ENCODE peak calls at places on chromosome 1, in four cellular contexts. R is IMR-90, L is H1, B is mesendoderm. M is an unnamed sample.

GRCh38 chr1:84711091-84711490 is 20.8 kb upstream of the SSX2IP start:
- DNase-seq in R (no peak), L (no peak), B (no peak), M (no peak)

GRCh38 chr1:235069577-235070563 is 58.8 kb downstream of the TOMM20 start:
- DNase-seq in R (peak), L (no peak), B (no peak), M (no peak)

GRCh38 chr1:117339866-117340357 is 27.3 kb upstream of the MAN1A2 start:
- DNase-seq in R (peak), L (no peak), B (peak), M (no peak)

GRCh38 chr1:231070758-231071443 is 30.8 kb upstream of the FAM89A start:
- DNase-seq in R (no peak), L (no peak), B (no peak), M (no peak)

GRCh38 chr1:230375149-230375548 is 51.0 kb downstream of the PGBD5 start:
- DNase-seq in R (no peak), L (no peak), B (no peak), M (no peak)

GRCh38 chr1:66533804-66534745 is at the start of gene SGIP1:
- DNase-seq in R (peak), L (peak), B (peak), M (peak)

GRCh38 chr1:86504130-86504479 is 35.4 kb downstream of the CLCA1 start:
- DNase-seq in R (no peak), L (no peak), B (no peak), M (no peak)

GRCh38 chr1:111739984-111740765 is 980 bp upstream of the INKA2 start:
- DNase-seq in R (peak), L (peak), B (peak), M (peak)

GRCh38 chr1:168585937-168586336 is 9.5 kb downstream of the XCL1 start:
- DNase-seq in R (no peak), L (no peak), B (no peak), M (no peak)

GRCh38 chr1:47676311-47677054 is 238.6 kb downstream of the FOXD2 start:
- DNase-seq in R (no peak), L (peak), B (no peak), M (peak)

GRCh38 chr1:43317817-43318471 is 17.2 kb downstream of the TIE1 start:
- DNase-seq in R (peak), L (no peak), B (no peak), M (no peak)

GRCh38 chr1:37717631-37718030 is 25.3 kb downstream of the CDCA8 start:
- DNase-seq in R (no peak), L (no peak), B (no peak), M (no peak)

GRCh38 chr1:227922501-227923352 is 25.0 kb downstream of the WNT9A start:
- DNase-seq in R (no peak), L (no peak), B (no peak), M (no peak)

GRCh38 chr1:147837845-147838363 is 64.7 kb upstream of the GJA8 start:
- DNase-seq in R (no peak), L (no peak), B (peak), M (no peak)

GRCh38 chr1:41740058-41740457 is 178.7 kb downstream of the HIVEP3 start:
- DNase-seq in R (no peak), L (no peak), B (no peak), M (no peak)

GRCh38 chr1:12294076-12294475 is 64.2 kb downstream of the VPS13D start:
- DNase-seq in R (peak), L (no peak), B (no peak), M (no peak)

GRCh38 chr1:242530761-242531160 is 6.3 kb upstream of the PLD5 start:
- DNase-seq in R (no peak), L (no peak), B (no peak), M (no peak)

GRCh38 chr1:87560961-87561360 is 232.3 kb downstream of the LMO4 start:
- DNase-seq in R (peak), L (no peak), B (no peak), M (no peak)

GRCh38 chr1:90068611-90069280 is 73.8 kb downstream of the ZNF326 start:
- DNase-seq in R (no peak), L (no peak), B (no peak), M (no peak)

GRCh38 chr1:2132222-2133038 is 62.1 kb downstream of the FAAP20 start:
- DNase-seq in R (peak), L (peak), B (peak), M (peak)

GRCh38 chr1:151060241-151061011 is at the start of gene MLLT11:
- DNase-seq in R (peak), L (peak), B (peak), M (peak)

GRCh38 chr1:26072305-26072704 is 4.9 kb upstream of the TRIM63 start:
- DNase-seq in R (no peak), L (no peak), B (no peak), M (no peak)

GRCh38 chr1:65992160-65993046 is 199.7 kb downstream of the PDE4B start:
- DNase-seq in R (no peak), L (no peak), B (peak), M (no peak)

GRCh38 chr1:71019248-71019647 is 28.4 kb downstream of the PTGER3 start:
- DNase-seq in R (no peak), L (no peak), B (no peak), M (no peak)

DNA sequence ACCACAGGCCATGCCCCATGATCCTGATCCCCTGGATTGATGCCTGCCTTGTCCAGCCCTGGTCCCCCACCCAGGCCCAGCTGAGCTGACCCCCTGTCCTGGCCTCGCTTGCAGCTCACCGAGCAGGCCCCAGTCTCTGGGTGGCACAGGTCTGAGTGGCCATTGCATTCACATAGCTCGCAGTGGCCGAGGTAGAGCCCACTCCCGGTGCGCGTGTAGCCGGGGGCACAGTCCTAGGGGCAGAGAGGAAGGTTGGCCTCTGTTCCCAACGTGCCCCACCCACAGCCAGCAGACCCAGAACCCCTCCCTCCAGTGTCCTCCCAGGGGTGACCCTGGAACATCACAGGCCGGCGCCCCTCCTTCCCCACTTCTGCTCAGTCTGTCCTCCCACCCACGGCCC is 51.9 kb downstream of the LDLRAD2 start:
- DNase-seq in R (no peak), L (no peak), B (no peak), M (no peak)
- H4K5ac ChIP-seq in R (no peak), L (no peak), B (no peak), M (no peak)

GRCh38 chr1:27575861-27576331 is 28.0 kb downstream of the AHDC1 start:
- DNase-seq in R (no peak), L (peak), B (peak), M (peak)

GRCh38 chr1:27572679-27573426 is 31.1 kb downstream of the AHDC1 start:
- DNase-seq in R (no peak), L (no peak), B (peak), M (no peak)

GRCh38 chr1:27574871-27575831 is 28.8 kb downstream of the AHDC1 start:
- DNase-seq in R (peak), L (peak), B (peak), M (peak)

GRCh38 chr1:27572019-27572678 is 31.8 kb downstream of the AHDC1 start:
- DNase-seq in R (no peak), L (no peak), B (peak), M (no peak)

DNA sequence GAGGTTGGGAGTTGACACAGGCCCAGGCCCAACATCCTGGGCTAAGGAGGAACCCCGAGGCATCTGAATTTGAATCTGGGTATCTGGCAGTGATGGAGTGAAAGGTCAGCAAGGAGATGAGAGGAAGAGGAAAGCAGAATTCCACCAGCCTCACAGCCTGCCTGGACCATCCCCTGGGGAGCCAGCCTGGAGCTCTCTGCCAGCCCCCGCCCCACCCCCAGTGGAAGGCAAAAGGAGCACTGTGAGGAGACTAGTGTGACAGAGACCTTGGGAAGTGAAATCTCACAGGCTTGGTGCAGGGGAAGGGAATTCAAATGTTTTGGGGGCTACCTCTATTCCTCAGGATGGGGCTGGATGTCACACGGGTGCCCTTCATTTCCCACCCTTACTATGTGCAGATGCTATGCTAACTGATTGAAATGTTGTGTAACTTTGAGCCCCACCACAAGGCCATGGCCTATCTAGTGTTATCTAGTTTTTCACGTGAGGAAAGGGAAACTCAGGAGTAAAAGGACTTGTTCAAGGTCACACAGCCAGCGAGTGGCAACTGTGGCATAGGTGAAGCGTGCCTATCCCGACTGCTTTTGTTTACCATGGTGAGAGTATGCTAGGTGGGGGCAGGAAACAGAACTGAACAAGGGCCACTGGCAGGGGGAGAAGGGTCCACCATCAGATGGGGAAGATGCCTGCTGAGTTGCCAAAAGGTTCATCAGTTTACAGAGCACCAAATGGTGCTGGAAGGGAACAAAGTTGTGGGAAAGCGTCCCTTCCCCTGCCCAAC is 29.8 kb downstream of the AHDC1 start:
- DNase-seq in R (no peak), L (no peak), B (peak), M (no peak)
- H4K5ac ChIP-seq in R (peak), L (peak), B (no peak), M (no peak)

GRCh38 chr1:162342452-162342983 is 34.1 kb downstream of the SPATA46 start:
- DNase-seq in R (no peak), L (no peak), B (no peak), M (no peak)

GRCh38 chr1:162335126-162335525 is 41.5 kb downstream of the SPATA46 start:
- DNase-seq in R (no peak), L (no peak), B (no peak), M (no peak)

GRCh38 chr1:162336621-162337020 is 40.0 kb downstream of the SPATA46 start:
- DNase-seq in R (no peak), L (no peak), B (no peak), M (no peak)
- H4K5ac ChIP-seq in R (no peak), L (no peak), B (no peak), M (no peak)

GRCh38 chr1:36396359-36396758 is 1.3 kb downstream of the LSM10 start:
- DNase-seq in R (no peak), L (no peak), B (no peak), M (no peak)
- H4K5ac ChIP-seq in R (no peak), L (no peak), B (no peak), M (no peak)

GRCh38 chr1:8212443-8212920 is 105.4 kb upstream of the SLC45A1 start:
- DNase-seq in R (no peak), L (no peak), B (no peak), M (no peak)

GRCh38 chr1:8213136-8213535 is 104.8 kb upstream of the SLC45A1 start:
- DNase-seq in R (no peak), L (no peak), B (no peak), M (no peak)

GRCh38 chr1:8213676-8214075 is 104.2 kb upstream of the SLC45A1 start:
- DNase-seq in R (no peak), L (no peak), B (no peak), M (no peak)

GRCh38 chr1:8216005-8216404 is 101.9 kb upstream of the SLC45A1 start:
- DNase-seq in R (peak), L (no peak), B (peak), M (no peak)

GRCh38 chr1:8214501-8215173 is 103.3 kb upstream of the SLC45A1 start:
- DNase-seq in R (no peak), L (no peak), B (peak), M (peak)
- H4K5ac ChIP-seq in R (peak), L (no peak), B (no peak), M (no peak)

M was measured in H9.